ENCODE peak calls at places on chromosome 2, in seven cellular contexts. Z is 8988T; T is EH; V is cardiac fibroblast; Y is frontal cortex; K is activated CD4-positive, alpha-beta T cell treated with anti-CD3 and anti-CD28 coated beads, Interleukin-2, amount 50 U/mL, for 1 hour; J is DND-41. O is an unnamed sample.

GRCh38 chr2:55224761-55225261 is 7.3 kb downstream of the CLHC1 start:
- DNase-seq in K (no peak), J (no peak), T (no peak), V (no peak), Y (no peak), Z (no peak), O (no peak)

GRCh38 chr2:223954401-223954800 is 2.9 kb upstream of the MRPL44 start:
- DNase-seq in V (peak; percentile 87), T (peak; percentile 86), Y (no peak), J (no peak), Z (no peak), K (no peak), O (peak; percentile 94)

GRCh38 chr2:40827371-40827770 is 375.5 kb upstream of the SLC8A1 start:
- DNase-seq in K (no peak), Y (no peak), V (no peak), T (no peak), J (no peak), Z (no peak), O (no peak)

GRCh38 chr2:46142546-46143329 is 154.5 kb upstream of the EPAS1 start:
- DNase-seq in Y (no peak), T (no peak), V (no peak), J (no peak), Z (no peak), K (no peak), O (no peak)

GRCh38 chr2:240573516-240574385 is 5.5 kb downstream of the RNPEPL1 start:
- DNase-seq in K (no peak), J (no peak), V (no peak), Y (no peak), Z (no peak), T (no peak), O (no peak)

GRCh38 chr2:241965931-241966412 is 96.4 kb downstream of the RTP5 start:
- DNase-seq in T (peak; percentile 98), Z (peak; percentile 75), K (peak; percentile 56), Y (peak; percentile 43), V (peak; percentile 93), J (peak; percentile 93), O (peak; percentile 95)

GRCh38 chr2:106124126-106124756 is 69.9 kb downstream of the UXS1 start:
- DNase-seq in Z (no peak), T (no peak), K (no peak), Y (no peak), J (no peak), V (no peak), O (no peak)

GRCh38 chr2:16161768-16162490 is 221.6 kb downstream of the MYCN start:
- DNase-seq in T (no peak), Z (no peak), Y (no peak), V (no peak), K (no peak), J (no peak), O (no peak)